ENCODE peak calls at places on chromosomes 13 and 19, in four cellular contexts. B is GM12878, K is K562, L is WTC11. X is an unnamed sample.

GRCh38 chr13:79870766-79871165 is 389.8 kb downstream of the NDFIP2 start:
- DNase-seq in L (no peak), K (no peak), B (no peak), X (no peak)

GRCh38 chr19:3618144-3618810 is 8.3 kb downstream of the CACTIN start:
- DNase-seq in K (peak; percentile 79), L (peak; percentile 80), B (peak; percentile 12), X (no peak)

GRCh38 chr19:49763230-49763629 is at the start of gene TSKS:
- DNase-seq in B (no peak), K (no peak), L (no peak), X (no peak)

GRCh38 chr19:46715620-46716012 is 1.3 kb downstream of the PRKD2 start:
- DNase-seq in L (no peak), B (no peak), K (no peak), X (no peak)

GRCh38 chr13:24348797-24349515 is 39.6 kb downstream of the C1QTNF9 start:
- DNase-seq in L (no peak), B (no peak), K (no peak), X (no peak)

GRCh38 chr19:13861392-13861713 is 15.6 kb upstream of the NANOS3 start:
- DNase-seq in K (no peak), B (no peak), L (no peak), X (no peak)

GRCh38 chr13:78758549-78758948 is 99.6 kb upstream of the OBI1 start:
- DNase-seq in L (no peak), B (no peak), K (peak; percentile 33), X (no peak)

GRCh38 chr13:45321230-45321629 is 19.8 kb downstream of the TPT1 start:
- DNase-seq in K (no peak), B (no peak), L (no peak), X (no peak)

GRCh38 chr19:3969435-3970312 is 1.2 kb downstream of the DAPK3 start:
- DNase-seq in L (peak; percentile 40), K (peak; percentile 61), B (no peak), X (peak; percentile 54)

GRCh38 chr13:100707818-100708740 is 33.5 kb upstream of the TMTC4 start:
- DNase-seq in L (no peak), B (no peak), K (peak; percentile 11), X (no peak)

GRCh38 chr19:12996542-12997094 is 1.3 kb downstream of the NFIX start:
- DNase-seq in L (peak; percentile 68), B (no peak), K (peak; percentile 70), X (peak; percentile 38)

GRCh38 chr13:45063261-45063870 is 56.9 kb upstream of the GTF2F2 start:
- DNase-seq in B (no peak), K (no peak), L (no peak), X (no peak)

GRCh38 chr19:35224681-35225604 is 3.6 kb downstream of the FAM187B start:
- DNase-seq in K (peak; percentile 91), L (peak; percentile 70), B (no peak), X (no peak)

GRCh38 chr13:110913322-110913721 is 1.5 kb downstream of the ANKRD10 start:
- DNase-seq in L (no peak), K (no peak), B (no peak), X (peak; percentile 28)

GRCh38 chr19:12794196-12794921 is 3.1 kb downstream of the JUNB start:
- DNase-seq in K (peak; percentile 22), L (no peak), B (no peak), X (no peak)

GRCh38 chr13:23760000-23760399 is 129.2 kb downstream of the MIPEP start:
- DNase-seq in B (no peak), L (no peak), K (no peak), X (no peak)

GRCh38 chr13:29454931-29455481 is 140.5 kb downstream of the SLC7A1 start:
- DNase-seq in K (peak; percentile 42), L (peak; percentile 44), B (no peak), X (peak; percentile 16)

GRCh38 chr19:43700368-43701015 is 15.4 kb upstream of the IRGC start:
- DNase-seq in L (no peak), B (no peak), K (no peak), X (no peak)

GRCh38 chr19:2720777-2721569 is at the start of gene DIRAS1:
- DNase-seq in K (no peak), B (no peak), L (peak; percentile 58), X (no peak)

GRCh38 chr19:49149652-49150105 is 5.5 kb downstream of the HRC start:
- DNase-seq in K (peak; percentile 83), L (peak; percentile 82), B (no peak), X (peak; percentile 76)

GRCh38 chr19:47296036-47296435 is 13.6 kb upstream of the C5AR1 start:
- DNase-seq in K (peak; percentile 94), B (no peak), L (peak; percentile 88), X (peak; percentile 76)

GRCh38 chr13:79659161-79659560 is 178.2 kb downstream of the NDFIP2 start:
- DNase-seq in K (no peak), B (no peak), L (no peak), X (no peak)

GRCh38 chr19:51687791-51688664 is 5.1 kb upstream of the SPACA6 start:
- DNase-seq in B (no peak), K (peak; percentile 67), L (peak; percentile 64), X (no peak)

GRCh38 chr13:81017525-81018152 is 676.7 kb upstream of the SPRY2 start:
- DNase-seq in L (no peak), B (no peak), K (peak; percentile 11), X (peak; percentile 28)

GRCh38 chr13:28229522-28229921 is 91.2 kb downstream of the PAN3 start:
- DNase-seq in L (no peak), B (no peak), K (no peak), X (no peak)

GRCh38 chr13:99228737-99229691 is 28.4 kb downstream of the UBAC2 start:
- DNase-seq in B (peak; percentile 91), K (peak; percentile 17), L (no peak), X (peak; percentile 23)

GRCh38 chr19:5038631-5039271 is 69.8 kb downstream of the KDM4B start:
- DNase-seq in L (peak; percentile 54), K (peak; percentile 33), B (no peak), X (peak; percentile 17)

GRCh38 chr13:24491853-24492252 is 20.7 kb downstream of the PARP4 start:
- DNase-seq in L (no peak), K (peak; percentile 54), B (no peak), X (no peak)

GRCh38 chr19:33458807-33459206 is 62.8 kb downstream of the PEPD start:
- DNase-seq in B (no peak), K (no peak), L (no peak), X (no peak)

GRCh38 chr13:24167666-24168391 is 7.3 kb downstream of the SPATA13 start:
- DNase-seq in K (no peak), L (no peak), B (no peak), X (no peak)

GRCh38 chr13:53206455-53206854 is 177.8 kb downstream of the OLFM4 start:
- DNase-seq in K (no peak), B (no peak), L (no peak), X (no peak)

GRCh38 chr19:4800591-4801081 is 9.1 kb downstream of the FEM1A start:
- DNase-seq in K (no peak), L (no peak), B (no peak), X (no peak)

GRCh38 chr19:49870309-49870901 is 3.0 kb upstream of the PNKP start:
- DNase-seq in L (no peak), K (peak; percentile 62), B (no peak), X (no peak)

GRCh38 chr13:112205990-112206389 is 139.0 kb downstream of the SOX1 start:
- DNase-seq in B (no peak), K (no peak), L (no peak), X (no peak)

GRCh38 chr19:18225355-18225701 is 910 bp downstream of the PDE4C start:
- DNase-seq in B (no peak), L (no peak), K (no peak), X (no peak)

DNA sequence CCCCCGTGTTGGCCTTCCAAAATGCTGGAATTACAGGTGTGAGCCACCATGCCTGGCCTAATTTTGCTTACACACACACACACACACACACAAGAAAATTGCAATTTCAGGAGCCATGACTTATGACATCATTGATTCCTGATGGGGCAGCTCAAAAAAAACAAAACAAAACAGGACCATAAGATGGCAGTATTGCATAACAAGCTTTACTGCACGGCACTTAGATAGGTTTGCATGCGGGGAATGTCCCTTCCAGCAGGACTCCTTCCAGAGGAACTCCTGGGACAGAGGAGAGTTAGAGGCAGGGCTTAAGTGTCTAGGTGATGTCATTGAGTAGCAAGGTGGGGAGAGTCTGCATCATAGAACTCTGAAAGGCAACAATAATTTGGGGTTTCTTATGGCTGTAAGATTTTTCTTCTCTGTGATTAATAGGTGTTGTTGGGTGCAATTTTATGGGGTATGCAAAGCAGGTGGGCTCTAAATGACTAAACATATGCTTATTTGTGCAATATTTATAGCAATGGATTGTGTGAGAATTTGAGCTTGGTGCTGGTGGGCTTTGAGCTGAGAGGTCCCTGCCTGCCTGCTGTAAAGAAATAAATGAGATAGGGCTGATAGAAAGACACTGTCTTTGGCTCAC is 9.0 kb upstream of the ACSBG2 start:
- DNase-seq in L (no peak), K (peak; percentile 79), B (peak; percentile 71), X (peak; percentile 67)
- TF ChIP-seq TCF7 in L (no peak), K (no peak), B (no peak), X (no peak)

GRCh38 chr19:44738161-44738535 is 10.4 kb upstream of the BCL3 start:
- DNase-seq in K (no peak), L (no peak), B (no peak), X (no peak)

GRCh38 chr19:44735011-44735410 is 13.5 kb upstream of the BCL3 start:
- DNase-seq in K (no peak), B (no peak), L (no peak), X (no peak)

GRCh38 chr19:44738603-44739585 is 9.6 kb upstream of the BCL3 start:
- DNase-seq in B (no peak), L (no peak), K (no peak), X (peak; percentile 62)

GRCh38 chr19:44740351-44740824 is 8.1 kb upstream of the BCL3 start:
- DNase-seq in L (no peak), B (no peak), K (peak; percentile 56), X (peak; percentile 83)

DNA sequence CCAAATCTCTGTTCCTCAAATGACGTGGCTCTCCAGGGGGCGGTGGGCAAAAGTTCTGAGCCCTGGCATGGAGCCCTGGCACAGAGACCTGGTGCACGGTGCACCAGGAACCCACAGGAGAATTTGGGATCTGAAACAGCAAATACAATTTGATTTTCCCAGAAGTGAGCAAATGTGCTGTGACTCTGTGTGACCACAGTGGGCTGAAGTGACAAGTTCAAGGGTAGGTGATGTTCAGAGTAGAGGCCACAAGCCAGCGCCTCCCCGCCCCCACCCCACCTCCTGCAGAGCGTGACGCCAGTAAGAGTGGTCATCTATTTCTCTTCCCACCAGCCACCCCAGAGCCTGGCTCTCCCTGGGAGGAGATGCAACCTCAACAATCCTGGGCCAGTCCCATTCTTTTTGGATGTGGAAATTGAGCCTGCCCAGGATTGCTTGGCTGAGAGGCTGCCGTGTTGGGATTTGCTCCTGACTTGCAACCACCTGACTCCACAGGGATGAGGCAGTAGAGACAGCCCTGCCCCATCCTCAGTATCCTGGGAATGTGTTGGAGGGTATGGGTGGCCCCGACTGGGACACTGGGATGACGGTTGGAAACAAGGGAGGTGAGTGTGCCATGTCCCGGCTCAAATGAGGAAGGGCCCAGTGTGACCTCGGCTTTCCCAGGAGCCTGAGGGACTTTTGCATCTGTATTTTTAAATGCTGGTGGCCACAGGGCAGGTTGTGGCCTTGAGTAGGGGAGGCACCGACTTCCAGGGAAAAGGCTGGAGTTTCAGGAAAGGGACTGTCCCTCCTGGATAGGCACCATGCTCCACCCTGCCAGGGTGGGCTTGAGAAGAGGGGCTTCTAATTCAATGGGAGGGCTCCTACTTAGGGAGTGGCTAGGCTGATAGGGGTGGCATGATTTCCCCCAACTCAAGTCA is 11.0 kb upstream of the BCL3 start:
- DNase-seq in B (no peak), K (peak; percentile 27), L (no peak), X (peak; percentile 38)
- TF ChIP-seq USF2 in B (no peak), K (no peak), L (no peak), X (no peak)

GRCh38 chr13:72850959-72851677 is 69.2 kb downstream of the PIBF1 start:
- DNase-seq in B (no peak), K (no peak), L (peak; percentile 29), X (no peak)
- TF ChIP-seq TCF7 in B (no peak), K (no peak), L (no peak), X (no peak)

GRCh38 chr13:93862259-93862658 is 617.2 kb downstream of the DCT start:
- DNase-seq in K (no peak), L (no peak), B (no peak), X (no peak)
- TF ChIP-seq USF2 in K (no peak), L (no peak), B (no peak), X (no peak)